ENCODE peak calls at places on chromosome 9, in nine cellular contexts. T, O, P, W, B, V, M, R and Z are unnamed samples.

GRCh38 chr9:132982508-132982907 is 4.0 kb downstream of the GFI1B start:
- DNase-seq in B (no peak), R (no peak), M (no peak), P (no peak), W (no peak), T (no peak), V (no peak), O (no peak), Z (no peak)

GRCh38 chr9:91963711-91964240 is 13.7 kb upstream of the ROR2 start:
- DNase-seq in P (no peak), W (no peak), B (no peak), V (no peak), T (no peak), R (no peak), M (no peak), O (no peak), Z (no peak)

GRCh38 chr9:115923903-115924668 is 229.5 kb upstream of the PAPPA start:
- DNase-seq in R (peak; percentile 97), W (no peak), B (peak; percentile 23), V (peak; percentile 84), M (no peak), T (peak; percentile 82), O (peak; percentile 97), P (no peak), Z (peak; percentile 88)

GRCh38 chr9:125992557-125992956 is 245.4 kb downstream of the PBX3 start:
- DNase-seq in T (no peak), B (no peak), P (no peak), R (no peak), O (no peak), M (no peak), V (no peak), W (no peak), Z (no peak)

GRCh38 chr9:89632136-89633135 is 27.6 kb downstream of the GADD45G start:
- DNase-seq in M (no peak), R (no peak), B (no peak), O (no peak), T (no peak), V (no peak), W (no peak), P (no peak), Z (no peak)

GRCh38 chr9:112119225-112120045 is 55.7 kb downstream of the SUSD1 start:
- DNase-seq in R (no peak), B (peak; percentile 40), W (no peak), T (no peak), V (peak; percentile 3), M (peak; percentile 99), O (no peak), P (no peak), Z (no peak)

GRCh38 chr9:111114486-111114885 is 76.2 kb upstream of the LPAR1 start:
- DNase-seq in P (no peak), B (no peak), R (no peak), M (no peak), O (peak; percentile 27), T (no peak), V (no peak), W (no peak), Z (no peak)

GRCh38 chr9:4760122-4760521 is 19.1 kb upstream of the AK3 start:
- DNase-seq in M (no peak), P (no peak), V (no peak), W (peak; percentile 38), R (no peak), T (no peak), B (no peak), O (no peak), Z (no peak)

GRCh38 chr9:87676976-87677775 is 48.7 kb upstream of the CTSL start:
- DNase-seq in R (peak; percentile 72), B (no peak), W (peak; percentile 76), P (no peak), O (peak; percentile 48), M (no peak), V (no peak), T (no peak), Z (peak; percentile 51)

GRCh38 chr9:14098102-14098501 is 215.8 kb downstream of the NFIB start:
- DNase-seq in T (no peak), P (no peak), R (no peak), V (peak; percentile 38), B (no peak), O (peak; percentile 13), W (no peak), M (no peak), Z (no peak)

GRCh38 chr9:81490605-81491331 is 198.6 kb downstream of the TLE1 start:
- DNase-seq in P (no peak), R (peak; percentile 59), M (peak; percentile 76), W (no peak), B (peak; percentile 95), V (peak; percentile 86), T (peak; percentile 36), O (peak; percentile 73), Z (peak; percentile 75)

GRCh38 chr9:389159-389558 is 174.5 kb downstream of the DOCK8 start:
- DNase-seq in P (no peak), T (no peak), B (no peak), V (no peak), W (no peak), R (no peak), O (no peak), M (no peak), Z (no peak)

GRCh38 chr9:81588148-81588874 is 101.0 kb downstream of the TLE1 start:
- DNase-seq in T (peak; percentile 28), R (peak; percentile 21), O (peak; percentile 85), V (peak; percentile 39), M (peak; percentile 96), P (no peak), W (peak; percentile 72), B (no peak), Z (peak; percentile 73)

GRCh38 chr9:131837316-131837715 is 97.4 kb upstream of the RAPGEF1 start:
- DNase-seq in B (no peak), R (peak; percentile 12), P (no peak), M (no peak), V (no peak), W (no peak), O (no peak), T (no peak), Z (no peak)

GRCh38 chr9:103397868-103398600 is 402.9 kb downstream of the CYLC2 start:
- DNase-seq in P (peak; percentile 31), O (no peak), B (peak; percentile 28), T (no peak), W (no peak), R (peak; percentile 54), V (peak; percentile 50), M (peak; percentile 53), Z (peak; percentile 2)

GRCh38 chr9:22148876-22149637 is 140.0 kb upstream of the CDKN2B start:
- DNase-seq in O (peak; percentile 77), M (no peak), R (no peak), P (no peak), V (peak; percentile 82), T (no peak), B (no peak), W (no peak), Z (peak; percentile 73)

GRCh38 chr9:130431536-130432303 is 13.0 kb upstream of the ASS1 start:
- DNase-seq in T (no peak), M (no peak), W (no peak), O (no peak), P (no peak), B (no peak), V (no peak), R (no peak), Z (no peak)

GRCh38 chr9:111516061-111516465 is 8.9 kb upstream of the ZNF483 start:
- DNase-seq in T (no peak), W (no peak), M (no peak), B (no peak), P (peak; percentile 14), R (peak; percentile 32), V (peak; percentile 35), O (peak; percentile 11), Z (peak; percentile 16)

GRCh38 chr9:138006576-138007233 is 129.1 kb downstream of the CACNA1B start:
- DNase-seq in R (no peak), O (no peak), M (no peak), V (no peak), W (no peak), B (no peak), P (no peak), T (no peak), Z (no peak)
- H3K4me3 ChIP-seq in R (no peak overlapping the region), O (no peak overlapping the region), M (no peak overlapping the region), V (no peak overlapping the region), W (no peak overlapping the region), B (no peak overlapping the region), P (no peak overlapping the region), T (no peak overlapping the region), Z (no peak overlapping the region)

DNA sequence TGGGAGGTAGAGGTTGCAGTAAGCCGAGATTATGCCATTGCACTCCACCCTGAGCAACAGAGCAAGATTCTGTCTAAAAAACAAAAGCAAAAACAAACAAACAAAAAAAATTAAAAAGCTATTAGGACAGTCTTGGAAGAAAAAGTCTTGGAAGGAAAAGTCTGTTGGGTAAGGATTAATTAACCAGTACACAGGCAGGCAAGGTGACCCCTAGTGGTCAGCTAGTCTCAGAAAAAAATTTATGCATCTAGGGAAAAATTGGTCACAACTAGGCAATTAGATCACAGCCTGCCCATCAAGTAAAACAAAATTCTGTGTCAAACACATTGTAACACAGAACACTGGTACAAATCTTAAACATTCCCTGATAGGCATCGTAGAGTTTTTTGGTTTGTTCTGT is 6.7 kb upstream of the ANKRD18B start:
- DNase-seq in W (no peak), M (no peak), P (peak; percentile 33), B (peak; percentile 26), O (peak; percentile 75), T (no peak), R (peak; percentile 66), V (peak; percentile 62), Z (peak; percentile 61)
- TF ChIP-seq CTCF in W (peak; percentile 49), M (peak; percentile 62), P (peak; percentile 82), B (peak; percentile 70), O (peak; percentile 58), T (peak; percentile 68), R (peak; percentile 66), V (peak; percentile 63), Z (peak; percentile 66)

GRCh38 chr9:37522971-37523370 is 37.2 kb downstream of the POLR1E start:
- DNase-seq in T (no peak), B (no peak), O (no peak), W (no peak), V (no peak), R (no peak), P (no peak), M (no peak), Z (no peak)
- H3K4me3 ChIP-seq in T (no peak overlapping the region), B (no peak overlapping the region), O (no peak overlapping the region), W (no peak overlapping the region), V (no peak overlapping the region), R (no peak overlapping the region), P (no peak overlapping the region), M (no peak overlapping the region), Z (no peak overlapping the region)

GRCh38 chr9:37311938-37312730 is 110.4 kb upstream of the GRHPR start:
- DNase-seq in T (peak; percentile 21), V (peak; percentile 77), M (no peak), B (peak; percentile 55), R (peak; percentile 68), P (no peak), O (peak; percentile 6), W (no peak), Z (peak; percentile 93)

DNA sequence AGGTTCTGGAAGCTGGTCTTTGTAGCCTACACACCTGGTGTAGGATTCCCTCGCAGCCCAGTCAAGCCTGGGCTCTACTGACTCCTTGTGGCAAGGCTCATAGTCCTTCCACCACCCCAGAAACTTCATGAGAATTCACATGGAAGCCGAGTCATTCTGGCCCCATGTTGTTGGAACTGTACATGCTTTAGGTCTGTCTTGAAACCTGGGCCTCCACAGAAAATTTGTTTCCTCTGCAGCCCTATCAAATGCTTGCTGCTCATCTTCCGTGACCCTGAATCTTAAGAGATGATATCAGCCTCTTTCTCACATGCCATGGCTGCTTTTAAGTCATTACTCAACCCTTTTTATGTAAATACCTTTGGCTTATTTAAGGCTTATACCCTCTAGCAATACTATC is 113.4 kb upstream of the GRHPR start:
- DNase-seq in M (no peak), W (no peak), P (peak; percentile 54), O (peak; percentile 24), B (no peak), T (peak; percentile 42), V (peak; percentile 30), R (peak; percentile 6), Z (no peak)
- TF ChIP-seq CTCF in M (peak; percentile 36), W (no peak), P (peak; percentile 74), O (peak; percentile 39), B (peak; percentile 19), T (peak; percentile 48), V (peak; percentile 35), R (peak; percentile 17), Z (peak; percentile 14)